ENCODE peak calls at places on chromosomes 11 and 22, in five cellular contexts. K is fibroblast of the aortic adventitia; E is effector memory CD4-positive, alpha-beta T cell; Y is AG09309; U is cardiac muscle cell. F is an unnamed sample.

GRCh38 chr22:19930537-19931486 is 10.8 kb upstream of the COMT start:
- DNase-seq in E (no peak), K (no peak), Y (no peak), U (no peak), F (no peak)

GRCh38 chr11:47980907-47981621 is 705 bp downstream of the PTPRJ start:
- DNase-seq in K (no peak), U (peak; percentile 54), Y (no peak), E (peak; percentile 15), F (no peak)

GRCh38 chr22:50236731-50237409 is 8.0 kb downstream of the TUBGCP6 start:
- DNase-seq in U (no peak), Y (no peak), E (no peak), K (peak; percentile 24), F (peak; percentile 20)

GRCh38 chr11:71146846-71147245 is 105.5 kb downstream of the SHANK2 start:
- DNase-seq in E (no peak), K (no peak), U (no peak), Y (no peak), F (no peak)

GRCh38 chr11:32436751-32437405 is 1.5 kb upstream of the WT1 start:
- DNase-seq in U (peak; percentile 42), Y (no peak), E (no peak), K (no peak), F (no peak)

GRCh38 chr11:86484164-86484794 is 109.6 kb downstream of the CCDC81 start:
- DNase-seq in Y (peak; percentile 92), U (peak; percentile 86), K (peak; percentile 100), E (no peak), F (peak; percentile 100)

GRCh38 chr11:123421589-123421988 is 8.5 kb upstream of the GRAMD1B start:
- DNase-seq in E (no peak), U (no peak), K (no peak), Y (no peak), F (no peak)

GRCh38 chr11:119377112-119377901 is 4.2 kb downstream of the USP2 start:
- DNase-seq in Y (no peak), E (no peak), K (no peak), U (no peak), F (no peak)

GRCh38 chr11:19952101-19952605 is 208.1 kb downstream of the DBX1 start:
- DNase-seq in E (no peak), K (peak; percentile 87), U (no peak), Y (no peak), F (no peak)

GRCh38 chr11:62125316-62125715 is 1.5 kb downstream of the INCENP start:
- DNase-seq in U (no peak), K (no peak), E (no peak), Y (no peak), F (no peak)

GRCh38 chr11:15893080-15893492 is 463.3 kb downstream of the SOX6 start:
- DNase-seq in Y (peak; percentile 39), U (peak; percentile 60), K (peak; percentile 67), E (no peak), F (peak; percentile 3)

GRCh38 chr22:30694638-30695350 is at the start of gene OSBP2:
- DNase-seq in E (no peak), K (no peak), Y (no peak), U (peak; percentile 6), F (no peak)

GRCh38 chr11:111419641-111420327 is 40.7 kb upstream of the POU2AF1 start:
- DNase-seq in K (no peak), U (no peak), Y (no peak), E (no peak), F (no peak)

GRCh38 chr11:36037031-36037430 is 93.2 kb downstream of the LDLRAD3 start:
- DNase-seq in E (no peak), Y (no peak), K (peak; percentile 51), U (peak; percentile 70), F (peak; percentile 58)

GRCh38 chr11:69948256-69949141 is 129.3 kb upstream of the FGF3 start:
- DNase-seq in U (no peak), K (peak; percentile 32), Y (no peak), E (no peak), F (no peak)

GRCh38 chr11:124837491-124837856 is 27.8 kb upstream of the ROBO3 start:
- DNase-seq in Y (peak; percentile 81), K (peak; percentile 92), E (no peak), U (peak; percentile 90), F (peak; percentile 91)

GRCh38 chr11:61947486-61948210 is 2.5 kb upstream of the BEST1 start:
- DNase-seq in E (peak; percentile 32), Y (peak; percentile 70), U (peak; percentile 97), K (peak; percentile 96), F (peak; percentile 94)

GRCh38 chr11:99884750-99885149 is 802.3 kb upstream of the ARHGAP42 start:
- DNase-seq in Y (no peak), E (no peak), U (no peak), K (no peak), F (no peak)

GRCh38 chr11:117316197-117316961 is at the start of gene BACE1:
- DNase-seq in K (peak; percentile 84), E (no peak), Y (peak; percentile 56), U (peak; percentile 91), F (peak; percentile 82)

GRCh38 chr11:12952094-12952493 is 57.0 kb upstream of the RASSF10 start:
- DNase-seq in U (no peak), E (no peak), K (no peak), Y (no peak), F (no peak)

GRCh38 chr11:71153005-71153395 is 99.4 kb downstream of the SHANK2 start:
- DNase-seq in U (peak; percentile 12), K (peak; percentile 12), E (no peak), Y (no peak), F (peak; percentile 53)

GRCh38 chr11:1916132-1916985 is 3.1 kb upstream of the TNNT3 start:
- DNase-seq in K (no peak), E (no peak), U (no peak), Y (no peak), F (no peak)

DNA sequence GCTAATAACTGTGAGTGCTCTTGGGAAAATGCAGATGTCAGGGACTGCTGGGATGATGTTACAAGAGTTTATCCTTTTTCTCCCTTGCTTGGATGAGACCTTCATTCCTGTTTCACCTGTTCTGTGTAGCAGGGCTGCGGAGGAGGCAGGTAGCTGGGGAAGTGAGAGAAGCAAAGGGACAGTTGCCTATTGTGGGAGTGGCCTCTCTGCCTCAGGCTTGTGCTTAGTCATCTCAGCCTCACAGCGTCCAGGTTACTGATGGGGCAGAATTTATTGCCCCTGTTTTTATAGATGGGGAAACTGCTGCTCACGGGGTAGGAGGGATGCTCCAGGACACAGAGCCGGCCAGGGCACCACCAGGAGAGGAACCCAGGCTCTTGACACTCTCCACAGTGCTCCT is 1.7 kb downstream of the STX3 start:
- DNase-seq in E (no peak), U (no peak), Y (no peak), K (peak; percentile 12), F (peak; percentile 33)
- H3K4me3 ChIP-seq in E (no peak overlapping the region), U (no peak overlapping the region), Y (no peak overlapping the region), K (peak overlapping the region; percentile 92), F (no peak overlapping the region)

GRCh38 chr11:78161346-78161745 is 21.9 kb upstream of the ALG8 start:
- DNase-seq in E (no peak), Y (no peak), K (no peak), U (no peak), F (no peak)

GRCh38 chr11:78158987-78159662 is 19.7 kb upstream of the ALG8 start:
- DNase-seq in K (peak; percentile 87), U (no peak), E (no peak), Y (no peak), F (no peak)

GRCh38 chr11:78151804-78152203 is 12.4 kb upstream of the ALG8 start:
- DNase-seq in Y (no peak), K (no peak), U (no peak), E (no peak), F (no peak)

GRCh38 chr11:78160557-78160956 is 21.1 kb upstream of the ALG8 start:
- DNase-seq in U (no peak), K (no peak), Y (no peak), E (no peak), F (no peak)

GRCh38 chr11:78156081-78156844 is 16.8 kb upstream of the ALG8 start:
- DNase-seq in E (no peak), Y (no peak), U (no peak), K (peak; percentile 83), F (no peak)
- H3K4me3 ChIP-seq in E (no peak overlapping the region), Y (no peak overlapping the region), U (no peak overlapping the region), K (no peak overlapping the region), F (no peak overlapping the region)

GRCh38 chr22:24985824-24986214 is 33.3 kb downstream of the KIAA1671 start:
- DNase-seq in E (no peak), K (peak; percentile 90), U (peak; percentile 96), Y (no peak), F (peak; percentile 49)
- H3K4me3 ChIP-seq in E (no peak overlapping the region), K (no peak overlapping the region), U (no peak overlapping the region), Y (no peak overlapping the region), F (no peak overlapping the region)

GRCh38 chr11:44318369-44318768 is 8.4 kb upstream of the ALX4 start:
- DNase-seq in Y (no peak), K (no peak), U (no peak), E (no peak), F (no peak)

GRCh38 chr11:44321059-44321458 is 11.1 kb upstream of the ALX4 start:
- DNase-seq in K (no peak), E (no peak), Y (no peak), U (no peak), F (no peak)

GRCh38 chr11:44319170-44319551 is 9.2 kb upstream of the ALX4 start:
- DNase-seq in U (no peak), Y (no peak), E (no peak), K (no peak), F (no peak)

GRCh38 chr11:44320289-44320973 is 10.5 kb upstream of the ALX4 start:
- DNase-seq in K (no peak), U (no peak), E (no peak), Y (no peak), F (no peak)

DNA sequence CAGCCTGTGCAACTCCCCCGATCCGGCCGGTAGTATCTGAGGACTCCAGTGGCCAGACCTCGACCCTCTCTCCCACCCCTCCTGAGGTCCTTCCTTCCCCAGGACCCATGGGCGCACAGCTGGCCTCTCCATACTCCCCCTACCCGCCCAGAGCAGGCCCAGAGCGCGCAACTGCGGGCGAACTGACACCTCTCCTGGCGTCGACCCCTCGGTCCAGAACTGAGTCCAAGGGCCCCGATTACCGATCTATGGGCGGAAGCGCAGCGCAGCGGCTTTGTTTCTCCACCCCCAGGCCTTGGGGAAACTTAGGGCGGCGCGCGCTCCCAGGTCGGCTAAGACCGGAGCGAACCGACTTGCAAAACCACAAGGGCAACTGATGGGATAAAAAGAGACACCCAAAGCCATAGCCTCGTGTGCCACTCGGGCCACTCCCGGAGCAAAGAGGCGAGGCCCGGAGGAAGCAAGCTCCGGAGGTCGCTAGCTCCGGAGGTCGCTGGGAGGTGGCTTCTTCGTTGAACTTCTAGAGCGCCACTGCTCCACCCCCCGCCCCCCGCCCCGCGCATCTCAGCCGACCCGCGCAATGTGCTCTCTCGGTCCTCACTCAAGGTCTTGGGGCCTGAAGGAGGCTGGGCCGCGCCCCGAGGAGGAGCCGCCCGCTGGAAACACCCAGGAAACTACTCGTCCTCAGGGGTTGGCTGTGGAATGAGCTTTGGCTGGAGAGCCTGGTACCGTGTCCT is 9.8 kb upstream of the ALX4 start:
- DNase-seq in U (no peak), E (no peak), K (no peak), Y (no peak), F (no peak)
- H3K4me3 ChIP-seq in U (peak overlapping the region; percentile 18), E (no peak overlapping the region), K (no peak overlapping the region), Y (no peak overlapping the region), F (no peak overlapping the region)

DNA sequence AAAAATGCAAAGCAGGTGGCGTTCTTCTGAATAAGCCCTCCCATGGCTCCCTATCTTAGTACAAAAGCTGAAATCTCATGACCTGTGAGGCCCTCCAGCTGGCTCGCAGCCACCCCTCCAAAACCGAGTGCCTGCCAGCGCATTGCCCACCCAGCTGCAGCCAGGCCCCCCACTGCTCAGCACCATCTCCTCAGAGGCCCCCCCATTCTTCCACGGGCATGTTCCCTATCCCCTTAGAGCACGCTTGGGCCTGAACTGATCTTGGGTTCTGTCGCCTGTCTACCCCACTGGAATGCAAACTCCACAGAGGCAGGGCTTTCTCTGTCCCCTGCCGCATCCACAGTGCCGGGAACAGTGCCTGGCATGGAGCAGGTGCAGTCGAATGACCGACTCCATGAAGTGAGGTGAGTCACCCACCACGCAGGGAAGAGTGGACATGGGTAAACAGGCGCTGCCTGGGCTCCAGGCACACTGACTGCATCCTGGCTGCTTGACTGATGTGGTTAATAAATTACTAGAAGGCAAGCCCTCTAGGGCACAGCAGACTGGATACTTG is 11.3 kb upstream of the EFCAB6 start:
- DNase-seq in K (no peak), E (no peak), U (no peak), Y (no peak), F (no peak)
- H3K4me3 ChIP-seq in K (no peak overlapping the region), E (no peak overlapping the region), U (no peak overlapping the region), Y (no peak overlapping the region), F (no peak overlapping the region)

F was measured in fibroblast of mammary gland.